ENCODE peak calls at places on chromosomes 3 and 15, in ten cellular contexts. One of them, this sample, is unnamed.

GRCh38 chr3:186930639-186931486 is 537 bp downstream of the ST6GAL1 start:
- DNase-seq in SK-N-DZ: peak
- DNase-seq in AG04449: no peak
- DNase-seq in nucleus accumbens: no peak
- DNase-seq in neural crest cell: peak
- DNase-seq in ecto neural progenitor cell: peak
- DNase-seq in activated T-helper 1 cell treated with Interleukin-2 at 50 U/mL for 16 hours: peak
- DNase-seq in Peyer's patch: no peak
- DNase-seq in NCI-H510A: peak
- DNase-seq in endothelial cell: peak
- DNase-seq in this sample: peak

GRCh38 chr15:55791576-55792400 is 48.8 kb upstream of the PRTG start:
- DNase-seq in NCI-H510A: peak
- DNase-seq in nucleus accumbens: no peak
- DNase-seq in endothelial cell: no peak
- DNase-seq in neural crest cell: no peak
- DNase-seq in activated T-helper 1 cell treated with Interleukin-2 at 50 U/mL for 16 hours: no peak
- DNase-seq in ecto neural progenitor cell: no peak
- DNase-seq in Peyer's patch: no peak
- DNase-seq in AG04449: peak
- DNase-seq in SK-N-DZ: no peak
- DNase-seq in this sample: no peak

GRCh38 chr3:39302178-39302577 is 22.3 kb upstream of the CX3CR1 start:
- DNase-seq in endothelial cell: no peak
- DNase-seq in ecto neural progenitor cell: no peak
- DNase-seq in SK-N-DZ: no peak
- DNase-seq in Peyer's patch: no peak
- DNase-seq in neural crest cell: no peak
- DNase-seq in NCI-H510A: no peak
- DNase-seq in AG04449: no peak
- DNase-seq in activated T-helper 1 cell treated with Interleukin-2 at 50 U/mL for 16 hours: no peak
- DNase-seq in nucleus accumbens: no peak
- DNase-seq in this sample: no peak

GRCh38 chr15:70856884-70857546 is 3.1 kb upstream of the LARP6 start:
- DNase-seq in Peyer's patch: no peak
- DNase-seq in activated T-helper 1 cell treated with Interleukin-2 at 50 U/mL for 16 hours: no peak
- DNase-seq in neural crest cell: no peak
- DNase-seq in SK-N-DZ: no peak
- DNase-seq in endothelial cell: no peak
- DNase-seq in nucleus accumbens: no peak
- DNase-seq in ecto neural progenitor cell: no peak
- DNase-seq in AG04449: peak
- DNase-seq in NCI-H510A: no peak
- DNase-seq in this sample: no peak

GRCh38 chr3:129001101-129001816 is at the start of gene EFCC1:
- DNase-seq in neural crest cell: peak
- DNase-seq in nucleus accumbens: no peak
- DNase-seq in endothelial cell: peak
- DNase-seq in NCI-H510A: peak
- DNase-seq in AG04449: no peak
- DNase-seq in SK-N-DZ: no peak
- DNase-seq in Peyer's patch: peak
- DNase-seq in ecto neural progenitor cell: peak
- DNase-seq in activated T-helper 1 cell treated with Interleukin-2 at 50 U/mL for 16 hours: no peak
- DNase-seq in this sample: peak

GRCh38 chr3:47010910-47011309 is 31.4 kb downstream of the NBEAL2 start:
- DNase-seq in Peyer's patch: no peak
- DNase-seq in activated T-helper 1 cell treated with Interleukin-2 at 50 U/mL for 16 hours: no peak
- DNase-seq in neural crest cell: no peak
- DNase-seq in AG04449: no peak
- DNase-seq in endothelial cell: no peak
- DNase-seq in SK-N-DZ: no peak
- DNase-seq in NCI-H510A: no peak
- DNase-seq in ecto neural progenitor cell: peak
- DNase-seq in nucleus accumbens: no peak
- DNase-seq in this sample: no peak

GRCh38 chr3:190666801-190667200 is 152.9 kb downstream of the IL1RAP start:
- DNase-seq in Peyer's patch: no peak
- DNase-seq in activated T-helper 1 cell treated with Interleukin-2 at 50 U/mL for 16 hours: no peak
- DNase-seq in SK-N-DZ: no peak
- DNase-seq in endothelial cell: no peak
- DNase-seq in AG04449: no peak
- DNase-seq in ecto neural progenitor cell: no peak
- DNase-seq in neural crest cell: no peak
- DNase-seq in NCI-H510A: no peak
- DNase-seq in nucleus accumbens: no peak
- DNase-seq in this sample: no peak

GRCh38 chr15:60744826-60745225 is 265.9 kb upstream of the ICE2 start:
- DNase-seq in AG04449: no peak
- DNase-seq in nucleus accumbens: peak
- DNase-seq in neural crest cell: no peak
- DNase-seq in NCI-H510A: no peak
- DNase-seq in endothelial cell: no peak
- DNase-seq in SK-N-DZ: no peak
- DNase-seq in Peyer's patch: no peak
- DNase-seq in ecto neural progenitor cell: no peak
- DNase-seq in activated T-helper 1 cell treated with Interleukin-2 at 50 U/mL for 16 hours: no peak
- DNase-seq in this sample: no peak

GRCh38 chr3:125145751-125146475 is 66.6 kb downstream of the SLC12A8 start:
- DNase-seq in NCI-H510A: no peak
- DNase-seq in nucleus accumbens: no peak
- DNase-seq in Peyer's patch: no peak
- DNase-seq in neural crest cell: no peak
- DNase-seq in AG04449: no peak
- DNase-seq in activated T-helper 1 cell treated with Interleukin-2 at 50 U/mL for 16 hours: no peak
- DNase-seq in ecto neural progenitor cell: no peak
- DNase-seq in endothelial cell: no peak
- DNase-seq in SK-N-DZ: no peak
- DNase-seq in this sample: no peak

GRCh38 chr3:40718681-40719080 is 193.9 kb downstream of the ZNF621 start:
- DNase-seq in endothelial cell: no peak
- DNase-seq in activated T-helper 1 cell treated with Interleukin-2 at 50 U/mL for 16 hours: no peak
- DNase-seq in ecto neural progenitor cell: no peak
- DNase-seq in SK-N-DZ: no peak
- DNase-seq in AG04449: no peak
- DNase-seq in NCI-H510A: no peak
- DNase-seq in nucleus accumbens: no peak
- DNase-seq in neural crest cell: no peak
- DNase-seq in Peyer's patch: no peak
- DNase-seq in this sample: no peak

GRCh38 chr3:17799312-17799711 is 56.9 kb upstream of the TBC1D5 start:
- DNase-seq in neural crest cell: no peak
- DNase-seq in SK-N-DZ: no peak
- DNase-seq in ecto neural progenitor cell: no peak
- DNase-seq in NCI-H510A: no peak
- DNase-seq in nucleus accumbens: no peak
- DNase-seq in activated T-helper 1 cell treated with Interleukin-2 at 50 U/mL for 16 hours: no peak
- DNase-seq in endothelial cell: no peak
- DNase-seq in Peyer's patch: no peak
- DNase-seq in AG04449: no peak
- DNase-seq in this sample: peak

GRCh38 chr3:46215810-46216414 is 7.8 kb upstream of the CCR1 start:
- DNase-seq in AG04449: no peak
- DNase-seq in SK-N-DZ: no peak
- DNase-seq in Peyer's patch: no peak
- DNase-seq in neural crest cell: no peak
- DNase-seq in activated T-helper 1 cell treated with Interleukin-2 at 50 U/mL for 16 hours: no peak
- DNase-seq in ecto neural progenitor cell: no peak
- DNase-seq in NCI-H510A: no peak
- DNase-seq in endothelial cell: no peak
- DNase-seq in nucleus accumbens: no peak
- DNase-seq in this sample: no peak

GRCh38 chr3:193945126-193945525 is 190.8 kb upstream of the HES1 start:
- DNase-seq in endothelial cell: no peak
- DNase-seq in activated T-helper 1 cell treated with Interleukin-2 at 50 U/mL for 16 hours: no peak
- DNase-seq in NCI-H510A: no peak
- DNase-seq in ecto neural progenitor cell: no peak
- DNase-seq in neural crest cell: no peak
- DNase-seq in SK-N-DZ: no peak
- DNase-seq in nucleus accumbens: no peak
- DNase-seq in AG04449: no peak
- DNase-seq in Peyer's patch: no peak
- DNase-seq in this sample: no peak

GRCh38 chr3:189756651-189757078 is 125.5 kb downstream of the TP63 start:
- DNase-seq in nucleus accumbens: no peak
- DNase-seq in activated T-helper 1 cell treated with Interleukin-2 at 50 U/mL for 16 hours: no peak
- DNase-seq in neural crest cell: no peak
- DNase-seq in Peyer's patch: no peak
- DNase-seq in endothelial cell: no peak
- DNase-seq in NCI-H510A: no peak
- DNase-seq in ecto neural progenitor cell: no peak
- DNase-seq in AG04449: no peak
- DNase-seq in SK-N-DZ: no peak
- DNase-seq in this sample: no peak

GRCh38 chr3:127194601-127195187 is 1.8 kb downstream of the PRR23E start:
- DNase-seq in SK-N-DZ: no peak
- DNase-seq in activated T-helper 1 cell treated with Interleukin-2 at 50 U/mL for 16 hours: no peak
- DNase-seq in ecto neural progenitor cell: no peak
- DNase-seq in endothelial cell: no peak
- DNase-seq in nucleus accumbens: no peak
- DNase-seq in NCI-H510A: no peak
- DNase-seq in neural crest cell: no peak
- DNase-seq in AG04449: no peak
- DNase-seq in Peyer's patch: peak
- DNase-seq in this sample: no peak

GRCh38 chr3:53183514-53183913 is 22.5 kb downstream of the PRKCD start:
- DNase-seq in neural crest cell: no peak
- DNase-seq in Peyer's patch: no peak
- DNase-seq in endothelial cell: no peak
- DNase-seq in ecto neural progenitor cell: no peak
- DNase-seq in NCI-H510A: no peak
- DNase-seq in AG04449: no peak
- DNase-seq in activated T-helper 1 cell treated with Interleukin-2 at 50 U/mL for 16 hours: no peak
- DNase-seq in nucleus accumbens: no peak
- DNase-seq in SK-N-DZ: no peak
- DNase-seq in this sample: no peak

GRCh38 chr3:126654571-126655393 is at the start of gene TXNRD3:
- DNase-seq in AG04449: no peak
- DNase-seq in Peyer's patch: peak
- DNase-seq in endothelial cell: peak
- DNase-seq in NCI-H510A: peak
- DNase-seq in neural crest cell: peak
- DNase-seq in ecto neural progenitor cell: peak
- DNase-seq in SK-N-DZ: peak
- DNase-seq in activated T-helper 1 cell treated with Interleukin-2 at 50 U/mL for 16 hours: peak
- DNase-seq in nucleus accumbens: peak
- DNase-seq in this sample: peak

This sample was measured in SK-MEL-5.